ENCODE peak calls at places on chromosomes 4 and X, in nine cellular contexts. One of them, this sample, is unnamed.

GRCh38 chr4:33837043-33837442 is 2407.3 kb downstream of the ARAP2 start:
- DNase-seq in mucosa of descending colon: no peak
- DNase-seq in glomerular endothelial cell: no peak
- DNase-seq in heart left ventricle: no peak
- DNase-seq in mesendoderm: peak
- DNase-seq in dermis blood vessel endothelial cell: no peak
- DNase-seq in fibroblast of mammary gland: peak
- DNase-seq in activated gamma-delta T cell treated with Interleukin-2 at 50 U/mL for 16 hours: no peak
- DNase-seq in amniotic stem cell: peak
- DNase-seq in this sample: peak

GRCh38 chr4:88737304-88738015 is 39.8 kb upstream of the NAP1L5 start:
- DNase-seq in fibroblast of mammary gland: peak
- DNase-seq in glomerular endothelial cell: no peak
- DNase-seq in dermis blood vessel endothelial cell: no peak
- DNase-seq in mucosa of descending colon: no peak
- DNase-seq in amniotic stem cell: no peak
- DNase-seq in activated gamma-delta T cell treated with Interleukin-2 at 50 U/mL for 16 hours: peak
- DNase-seq in mesendoderm: peak
- DNase-seq in heart left ventricle: no peak
- DNase-seq in this sample: peak

GRCh38 chrX:130393451-130394074 is 8.1 kb upstream of the GPR119 start:
- DNase-seq in heart left ventricle: peak
- DNase-seq in mucosa of descending colon: no peak
- DNase-seq in amniotic stem cell: peak
- DNase-seq in mesendoderm: peak
- DNase-seq in activated gamma-delta T cell treated with Interleukin-2 at 50 U/mL for 16 hours: no peak
- DNase-seq in fibroblast of mammary gland: peak
- DNase-seq in glomerular endothelial cell: no peak
- DNase-seq in dermis blood vessel endothelial cell: peak
- DNase-seq in this sample: peak

GRCh38 chr4:25970691-25971427 is 56.8 kb downstream of the SMIM20 start:
- DNase-seq in mesendoderm: peak
- DNase-seq in fibroblast of mammary gland: no peak
- DNase-seq in heart left ventricle: no peak
- DNase-seq in amniotic stem cell: no peak
- DNase-seq in glomerular endothelial cell: no peak
- DNase-seq in mucosa of descending colon: peak
- DNase-seq in activated gamma-delta T cell treated with Interleukin-2 at 50 U/mL for 16 hours: no peak
- DNase-seq in dermis blood vessel endothelial cell: no peak
- DNase-seq in this sample: no peak

GRCh38 chr4:141635726-141636076 is 682 bp upstream of the IL15 start:
- DNase-seq in mucosa of descending colon: no peak
- DNase-seq in activated gamma-delta T cell treated with Interleukin-2 at 50 U/mL for 16 hours: no peak
- DNase-seq in heart left ventricle: no peak
- DNase-seq in amniotic stem cell: no peak
- DNase-seq in glomerular endothelial cell: no peak
- DNase-seq in fibroblast of mammary gland: no peak
- DNase-seq in mesendoderm: no peak
- DNase-seq in dermis blood vessel endothelial cell: no peak
- DNase-seq in this sample: no peak

GRCh38 chrX:48580662-48581061 is 6.4 kb downstream of the RBM3 start:
- DNase-seq in activated gamma-delta T cell treated with Interleukin-2 at 50 U/mL for 16 hours: no peak
- DNase-seq in mesendoderm: peak
- DNase-seq in mucosa of descending colon: no peak
- DNase-seq in fibroblast of mammary gland: no peak
- DNase-seq in dermis blood vessel endothelial cell: no peak
- DNase-seq in glomerular endothelial cell: no peak
- DNase-seq in amniotic stem cell: no peak
- DNase-seq in heart left ventricle: no peak
- DNase-seq in this sample: peak

GRCh38 chrX:22097295-22097694 is 65.2 kb downstream of the PHEX start:
- DNase-seq in glomerular endothelial cell: no peak
- DNase-seq in mesendoderm: no peak
- DNase-seq in fibroblast of mammary gland: peak
- DNase-seq in dermis blood vessel endothelial cell: peak
- DNase-seq in activated gamma-delta T cell treated with Interleukin-2 at 50 U/mL for 16 hours: no peak
- DNase-seq in mucosa of descending colon: no peak
- DNase-seq in heart left ventricle: no peak
- DNase-seq in amniotic stem cell: no peak
- DNase-seq in this sample: peak

GRCh38 chr4:104425003-104425402 is 69.7 kb downstream of the CXXC4 start:
- DNase-seq in mesendoderm: no peak
- DNase-seq in dermis blood vessel endothelial cell: no peak
- DNase-seq in amniotic stem cell: no peak
- DNase-seq in mucosa of descending colon: no peak
- DNase-seq in activated gamma-delta T cell treated with Interleukin-2 at 50 U/mL for 16 hours: no peak
- DNase-seq in heart left ventricle: no peak
- DNase-seq in fibroblast of mammary gland: no peak
- DNase-seq in glomerular endothelial cell: no peak
- DNase-seq in this sample: no peak

GRCh38 chr4:139734201-139734874 is 68.7 kb downstream of the MGST2 start:
- DNase-seq in mesendoderm: peak
- DNase-seq in glomerular endothelial cell: no peak
- DNase-seq in fibroblast of mammary gland: peak
- DNase-seq in activated gamma-delta T cell treated with Interleukin-2 at 50 U/mL for 16 hours: no peak
- DNase-seq in amniotic stem cell: no peak
- DNase-seq in mucosa of descending colon: no peak
- DNase-seq in dermis blood vessel endothelial cell: no peak
- DNase-seq in heart left ventricle: no peak
- DNase-seq in this sample: peak

This sample was measured in bronchial epithelial cell.